ENCODE peak calls at places on chromosomes 5 and 9, in seven cellular contexts. Y is kidney, I is fibroblast of mammary gland, F is GM12865, Q is AG09309, V is uterus, L is thoracic aorta. X is an unnamed sample.
A peak's percentile ranks its signal among the peaks of the same experiment; 100 is the strongest.

GRCh38 chr5:75275736-75276135 is 39.1 kb upstream of the ANKRD31 start:
- DNase-seq in I (no peak), Q (no peak), F (no peak), V (no peak), L (no peak), Y (no peak), X (no peak)

GRCh38 chr5:10229306-10230048 is 20.2 kb downstream of the ATPSCKMT start:
- DNase-seq in I (peak; percentile 83), F (no peak), L (no peak), Q (peak; percentile 84), V (no peak), Y (no peak), X (peak; percentile 60)

GRCh38 chr5:73693573-73694061 is 67.6 kb downstream of the ARHGEF28 start:
- DNase-seq in Q (no peak), L (no peak), V (no peak), Y (no peak), I (peak; percentile 57), F (peak; percentile 72), X (peak; percentile 74)

GRCh38 chr9:81022177-81022576 is 667.2 kb downstream of the TLE1 start:
- DNase-seq in I (peak; percentile 45), V (no peak), Y (no peak), L (no peak), Q (no peak), F (no peak), X (peak; percentile 20)

GRCh38 chr5:96037128-96037527 is 75.5 kb upstream of the ELL2 start:
- DNase-seq in L (no peak), Q (peak; percentile 24), I (peak; percentile 68), F (no peak), V (no peak), Y (no peak), X (peak; percentile 74)

GRCh38 chr5:150946351-150946905 is 41.6 kb upstream of the ZNF300 start:
- DNase-seq in L (peak; percentile 56), F (no peak), V (peak; percentile 88), I (peak; percentile 91), Y (peak; percentile 93), Q (peak; percentile 33), X (peak; percentile 95)

GRCh38 chr5:9362600-9362999 is 183.3 kb downstream of the SEMA5A start:
- DNase-seq in Y (no peak), L (no peak), V (no peak), I (no peak), Q (no peak), F (peak; percentile 75), X (no peak)

GRCh38 chr5:143244000-143244736 is 159.3 kb downstream of the NR3C1 start:
- DNase-seq in Y (peak; percentile 84), Q (peak; percentile 94), F (no peak), L (peak; percentile 53), I (peak; percentile 98), V (peak; percentile 61), X (peak; percentile 95)

GRCh38 chr9:98101868-98102273 is 17.2 kb downstream of the TRIM14 start:
- DNase-seq in Y (peak; percentile 65), I (no peak), F (peak; percentile 98), V (no peak), L (no peak), Q (no peak), X (peak; percentile 72)

GRCh38 chr9:95572370-95573151 is 55.8 kb upstream of the PTCH1 start:
- DNase-seq in Q (peak; percentile 45), Y (no peak), F (no peak), V (no peak), I (peak; percentile 80), L (no peak), X (no peak)

GRCh38 chr9:77427256-77427927 is 220.7 kb downstream of the GNA14 start:
- DNase-seq in Q (no peak), Y (no peak), F (no peak), L (no peak), I (no peak), V (no peak), X (no peak)

GRCh38 chr5:10629661-10630060 is 65.8 kb downstream of the ANKRD33B start:
- DNase-seq in I (no peak), V (no peak), L (no peak), Y (no peak), Q (no peak), F (no peak), X (no peak)

GRCh38 chr5:99900302-99900811 is 634.8 kb upstream of the FAM174A start:
- DNase-seq in L (no peak), Y (no peak), F (no peak), Q (no peak), I (peak; percentile 30), V (no peak), X (peak; percentile 56)

GRCh38 chr5:143657814-143658395 is 154.1 kb upstream of the HMHB1 start:
- DNase-seq in F (no peak), Y (no peak), I (peak; percentile 28), V (no peak), Q (no peak), L (no peak), X (peak; percentile 28)

GRCh38 chr5:154446183-154447073 is 631 bp downstream of the SAP30L start:
- DNase-seq in F (peak; percentile 50), Q (no peak), V (peak; percentile 48), L (peak; percentile 22), Y (peak; percentile 86), I (peak; percentile 58), X (peak; percentile 73)

GRCh38 chr5:76292923-76293322 is 110.2 kb upstream of the IQGAP2 start:
- DNase-seq in L (no peak), Q (no peak), V (no peak), Y (no peak), I (no peak), F (peak; percentile 32), X (no peak)

GRCh38 chr5:168334161-168335094 is 43.0 kb downstream of the WWC1 start:
- DNase-seq in L (no peak), F (no peak), Q (no peak), V (no peak), Y (peak; percentile 80), I (peak; percentile 17), X (peak; percentile 85)

GRCh38 chr5:176400382-176401156 is 12.0 kb downstream of the HIGD2A start:
- DNase-seq in Y (no peak), L (no peak), I (no peak), Q (no peak), V (no peak), F (no peak), X (no peak)

GRCh38 chr5:14215901-14216300 is 72.8 kb downstream of the TRIO start:
- DNase-seq in Y (no peak), L (no peak), F (no peak), I (no peak), V (no peak), Q (no peak), X (no peak)

GRCh38 chr9:8206720-8207119 is 407.1 kb upstream of the DMAC1 start:
- DNase-seq in V (no peak), Y (no peak), L (no peak), I (peak; percentile 25), Q (no peak), F (no peak), X (no peak)

GRCh38 chr9:8208465-8208864 is 408.9 kb upstream of the DMAC1 start:
- DNase-seq in V (no peak), Y (no peak), I (peak; percentile 82), L (no peak), Q (no peak), F (no peak), X (no peak)

DNA sequence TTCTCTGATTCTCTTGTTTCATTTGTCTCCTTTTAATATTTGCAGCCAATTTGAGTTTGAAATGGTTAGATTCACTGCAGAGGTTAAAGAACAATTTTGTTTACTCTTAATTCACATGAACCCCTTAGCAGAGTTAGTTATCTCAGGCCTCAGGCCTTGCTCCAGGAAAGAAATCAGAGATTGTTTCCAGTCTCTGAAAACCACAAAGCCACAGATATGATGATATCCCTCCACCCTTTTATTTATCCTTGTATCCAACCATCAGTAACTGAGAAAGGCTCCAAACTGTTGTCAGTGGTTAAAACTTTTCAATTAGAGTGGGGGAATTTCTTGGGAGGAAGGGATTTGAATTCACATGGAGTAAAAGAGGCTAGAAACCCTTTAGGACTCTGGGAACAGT is 406.0 kb upstream of the DMAC1 start:
- DNase-seq in I (peak; percentile 20), L (no peak), Q (no peak), Y (no peak), F (no peak), V (no peak), X (no peak)
- H3K4me3 ChIP-seq in I (no peak overlapping the region), L (no peak overlapping the region), Q (no peak overlapping the region), Y (no peak overlapping the region), F (no peak overlapping the region), V (no peak overlapping the region), X (no peak overlapping the region)

GRCh38 chr5:159003045-159004030 is 96.4 kb downstream of the EBF1 start:
- DNase-seq in Q (no peak), I (peak; percentile 89), V (no peak), F (no peak), Y (no peak), L (no peak), X (peak; percentile 69)

GRCh38 chr5:159001247-159001646 is 98.5 kb downstream of the EBF1 start:
- DNase-seq in L (no peak), F (no peak), V (no peak), Y (no peak), I (peak; percentile 73), Q (no peak), X (peak; percentile 77)

GRCh38 chr5:158995694-158996173 is 104.0 kb downstream of the EBF1 start:
- DNase-seq in V (peak; percentile 66), F (peak; percentile 58), Y (no peak), Q (no peak), L (no peak), I (peak; percentile 59), X (peak; percentile 42)

GRCh38 chr5:159002201-159002600 is 97.5 kb downstream of the EBF1 start:
- DNase-seq in Q (no peak), V (no peak), F (no peak), L (no peak), Y (no peak), I (no peak), X (no peak)

DNA sequence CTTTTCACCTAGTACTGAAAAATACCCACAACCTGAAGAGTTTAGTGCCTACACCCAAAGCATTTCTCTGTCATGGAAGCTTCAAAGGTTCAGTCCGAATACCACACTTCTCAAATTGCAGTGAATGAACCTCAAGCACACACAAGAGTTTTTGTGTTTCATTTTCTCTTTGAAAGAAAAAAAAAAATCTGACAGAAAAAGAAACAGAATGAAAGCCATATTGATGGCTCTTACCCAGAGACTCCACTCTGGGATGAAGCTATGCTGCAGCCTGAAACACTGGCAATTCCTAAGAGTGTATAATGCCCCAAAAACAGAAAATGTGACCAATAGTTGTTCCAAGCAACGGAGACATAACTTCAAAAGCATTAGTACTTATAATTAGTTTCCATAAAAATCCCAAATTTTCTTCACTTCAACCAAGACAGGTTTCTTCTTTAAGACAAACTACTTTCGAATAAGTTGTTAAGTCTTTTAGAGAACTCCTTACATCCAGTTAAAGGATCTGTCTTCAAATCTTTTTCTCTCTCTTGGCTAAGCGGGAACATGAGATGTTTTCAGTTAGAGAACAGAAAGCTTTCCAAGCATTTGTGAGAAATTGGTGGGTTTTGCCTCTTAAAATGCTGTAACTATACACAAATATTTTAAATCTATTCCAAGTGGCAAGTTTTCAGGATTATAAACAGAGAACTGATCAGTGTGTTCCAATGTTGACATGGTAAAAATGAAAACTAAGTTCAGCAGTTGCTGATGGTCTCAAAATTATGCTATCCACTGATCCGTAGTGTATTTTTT is 100.6 kb downstream of the EBF1 start:
- DNase-seq in Q (no peak), L (no peak), I (no peak), Y (no peak), V (no peak), F (peak; percentile 34), X (no peak)
- H3K4me3 ChIP-seq in Q (no peak overlapping the region), L (peak overlapping the region; percentile 32), I (no peak overlapping the region), Y (no peak overlapping the region), V (no peak overlapping the region), F (no peak overlapping the region), X (no peak overlapping the region)

GRCh38 chr5:135053989-135054388 is 20.0 kb upstream of the PITX1 start:
- DNase-seq in L (no peak), Q (no peak), Y (no peak), V (no peak), F (no peak), I (no peak), X (no peak)
- H3K4me3 ChIP-seq in L (no peak overlapping the region), Q (no peak overlapping the region), Y (no peak overlapping the region), V (no peak overlapping the region), F (no peak overlapping the region), I (no peak overlapping the region), X (no peak overlapping the region)

GRCh38 chr5:115815006-115815692 is 1.3 kb downstream of the CDO1 start:
- DNase-seq in I (peak; percentile 59), Q (no peak), L (no peak), Y (no peak), V (no peak), F (no peak), X (no peak)
- H3K4me3 ChIP-seq in I (peak overlapping the region; percentile 73), Q (no peak overlapping the region), L (peak overlapping the region; percentile 80), Y (peak overlapping the region; percentile 62), V (peak overlapping the region; percentile 53), F (no peak overlapping the region), X (peak overlapping the region; percentile 69)

X was measured in choroid plexus epithelial cell.